ENCODE peak calls at places on chromosomes 4 and X, in six cellular contexts. B is NCI-H2029 treated with DMSO at 0.1 percent for 48 hours, L is GM19239, S is foreskin fibroblast, H is ovary, Y is brain microvascular endothelial cell. I is an unnamed sample.

GRCh38 chrX:107714196-107714811 is 61.3 kb downstream of the TSC22D3 start:
- DNase-seq in Y (no peak), B (no peak), S (no peak), L (no peak), H (no peak), I (no peak)

GRCh38 chr4:177464026-177464425 is 21.8 kb upstream of the AGA start:
- DNase-seq in Y (no peak), H (no peak), L (no peak), S (no peak), B (no peak), I (no peak)

GRCh38 chr4:156408749-156409148 is 455.1 kb upstream of the CTSO start:
- DNase-seq in L (no peak), Y (no peak), B (no peak), S (no peak), H (no peak), I (no peak)

GRCh38 chr4:11623726-11624037 is 195.0 kb upstream of the HS3ST1 start:
- DNase-seq in B (no peak), H (no peak), L (no peak), Y (no peak), S (no peak), I (no peak)

GRCh38 chr4:3822230-3822947 is 56.2 kb downstream of the ADRA2C start:
- DNase-seq in L (no peak), B (no peak), Y (no peak), S (no peak), H (no peak), I (no peak)

GRCh38 chr4:169254546-169254983 is 16.2 kb downstream of the SH3RF1 start:
- DNase-seq in B (no peak), S (peak), L (no peak), H (no peak), Y (peak), I (no peak)

GRCh38 chrX:357693-358471 is 28.8 kb downstream of the PPP2R3B start:
- DNase-seq in Y (peak), L (no peak), H (no peak), B (no peak), S (peak), I (no peak)

GRCh38 chr4:51853027-51853682 is 10.2 kb downstream of the DCUN1D4 start:
- DNase-seq in H (no peak), S (no peak), L (no peak), B (no peak), Y (no peak), I (no peak)

GRCh38 chr4:183362916-183363542 is 40.8 kb upstream of the CLDN24 start:
- DNase-seq in S (no peak), Y (peak), H (no peak), L (no peak), B (no peak), I (no peak)

GRCh38 chrX:53716328-53717088 is 30.0 kb upstream of the HUWE1 start:
- DNase-seq in Y (no peak), L (no peak), H (no peak), S (peak), B (no peak), I (no peak)

GRCh38 chr4:150305995-150306394 is 227.8 kb downstream of the DCLK2 start:
- DNase-seq in B (no peak), Y (peak), H (no peak), S (peak), L (no peak), I (no peak)

GRCh38 chr4:184732126-184732525 is 1.8 kb downstream of the CENPU start:
- DNase-seq in S (no peak), H (no peak), L (no peak), B (peak), Y (no peak), I (no peak)

GRCh38 chrX:132591719-132592275 is 103.0 kb upstream of the MBNL3 start:
- DNase-seq in L (no peak), S (no peak), B (peak), H (no peak), Y (no peak), I (no peak)

GRCh38 chrX:118272237-118272636 is 73.7 kb upstream of the WDR44 start:
- DNase-seq in Y (no peak), B (no peak), S (peak), H (no peak), L (no peak), I (no peak)

GRCh38 chr4:13968723-13969122 is 341.2 kb upstream of the BOD1L1 start:
- DNase-seq in B (no peak), Y (no peak), L (no peak), S (peak), H (no peak), I (no peak)

GRCh38 chr4:10456270-10457254 is 664 bp downstream of the ZNF518B start:
- DNase-seq in L (peak), H (peak), Y (peak), S (peak), B (no peak), I (peak)

GRCh38 chr4:109931318-109931717 is 18.6 kb downstream of the EGF start:
- DNase-seq in B (no peak), H (no peak), L (no peak), Y (no peak), S (no peak), I (no peak)

GRCh38 chrX:151708821-151709220 is 7.0 kb upstream of the FATE1 start:
- DNase-seq in L (no peak), H (no peak), Y (no peak), B (no peak), S (no peak), I (no peak)

GRCh38 chrX:47169726-47170515 is 23.7 kb upstream of the UBA1 start:
- DNase-seq in B (no peak), H (peak), S (no peak), L (no peak), Y (no peak), I (no peak)

GRCh38 chr4:77201343-77201742 is 44.3 kb downstream of the CCNG2 start:
- DNase-seq in B (no peak), L (no peak), S (peak), H (no peak), Y (peak), I (no peak)

GRCh38 chr4:129140521-129140920 is 44.6 kb downstream of the C4orf33 start:
- DNase-seq in S (no peak), H (no peak), L (no peak), B (no peak), Y (no peak), I (no peak)

GRCh38 chr4:24168658-24169057 is 278.8 kb upstream of the PPARGC1A start:
- DNase-seq in S (no peak), H (no peak), Y (no peak), B (no peak), L (no peak), I (no peak)

GRCh38 chrX:135737361-135738071 is 24.1 kb downstream of the CT45A1 start:
- DNase-seq in L (no peak), S (no peak), H (no peak), B (no peak), Y (no peak), I (no peak)

GRCh38 chrX:123731987-123732678 is 719 bp downstream of the THOC2 start:
- DNase-seq in H (peak), B (no peak), S (no peak), Y (no peak), L (no peak), I (peak)

GRCh38 chrX:29090811-29091210 is 503.6 kb downstream of the IL1RAPL1 start:
- DNase-seq in B (no peak), L (no peak), H (no peak), S (no peak), Y (no peak), I (no peak)

GRCh38 chrX:47831788-47832187 is 4.9 kb upstream of the ZNF81 start:
- DNase-seq in B (peak), H (no peak), L (no peak), S (no peak), Y (no peak), I (no peak)

GRCh38 chr4:112847045-112847444 is 202.4 kb upstream of the ANK2 start:
- DNase-seq in Y (no peak), S (no peak), B (no peak), H (no peak), L (no peak), I (no peak)

GRCh38 chrX:96685205-96686099 is 810 bp downstream of the DIAPH2 start:
- DNase-seq in Y (peak), H (peak), S (peak), L (no peak), B (no peak), I (peak)

GRCh38 chr4:95014068-95014467 is 256.3 kb downstream of the BMPR1B start:
- DNase-seq in S (no peak), L (no peak), B (no peak), H (no peak), Y (no peak), I (no peak)

GRCh38 chr4:87527446-87528240 is 1.5 kb downstream of the SPARCL1 start:
- DNase-seq in B (peak), L (no peak), H (no peak), Y (no peak), S (no peak), I (no peak)

GRCh38 chrX:2654436-2655340 is 36.4 kb upstream of the CD99 start:
- DNase-seq in L (no peak), S (no peak), B (no peak), Y (no peak), H (no peak), I (no peak)

GRCh38 chr4:119643306-119644042 is 14.9 kb upstream of the PDE5A start:
- DNase-seq in H (no peak), L (no peak), S (no peak), Y (no peak), B (no peak), I (no peak)

I was measured in ecto neural progenitor cell.